ENCODE peak calls at places on chromosomes 2 and 18, in four cellular contexts. H, I, Z and V are unnamed samples.

GRCh38 chr2:62458206-62459035 is 47.6 kb downstream of the TMEM17 start:
- DNase-seq in I (no peak), Z (no peak), H (no peak), V (no peak)

GRCh38 chr18:63339920-63340484 is 20.4 kb upstream of the BCL2 start:
- DNase-seq in H (no peak), Z (peak), I (peak), V (no peak)

GRCh38 chr2:33363599-33364300 is 112.7 kb upstream of the RASGRP3 start:
- DNase-seq in H (no peak), I (no peak), Z (no peak), V (no peak)

GRCh38 chr18:45945669-45946068 is 21.5 kb downstream of the EPG5 start:
- DNase-seq in I (no peak), H (no peak), Z (no peak), V (no peak)

GRCh38 chr2:189515264-189515663 is 65.3 kb downstream of the SLC40A1 start:
- DNase-seq in Z (no peak), I (no peak), H (no peak), V (peak)

GRCh38 chr2:208072250-208072892 is 47.0 kb upstream of the PLEKHM3 start:
- DNase-seq in Z (peak), I (peak), H (peak), V (peak)

GRCh38 chr18:67519582-67519981 is 3.1 kb upstream of the DSEL start:
- DNase-seq in I (no peak), H (no peak), Z (no peak), V (no peak)

GRCh38 chr2:55581875-55582547 is 35.4 kb downstream of the PPP4R3B start:
- DNase-seq in H (no peak), I (no peak), Z (no peak), V (no peak)

GRCh38 chr2:17644997-17645715 is 104.7 kb downstream of the VSNL1 start:
- DNase-seq in Z (no peak), I (no peak), H (no peak), V (no peak)

GRCh38 chr2:54240515-54241219 is 15.4 kb downstream of the TSPYL6 start:
- DNase-seq in Z (no peak), H (no peak), I (no peak), V (no peak)

GRCh38 chr2:211928186-211928585 is 610.4 kb downstream of the ERBB4 start:
- DNase-seq in I (no peak), H (no peak), Z (no peak), V (no peak)

GRCh38 chr18:46156124-46156745 is 52.0 kb downstream of the HAUS1 start:
- DNase-seq in I (no peak), Z (no peak), H (no peak), V (no peak)

GRCh38 chr2:142165790-142166189 is 35.0 kb upstream of the LRP1B start:
- DNase-seq in H (peak), Z (peak), I (no peak), V (peak)

GRCh38 chr2:11582526-11583202 is 48.8 kb downstream of the GREB1 start:
- DNase-seq in Z (peak), I (peak), H (peak), V (no peak)

GRCh38 chr2:215654177-215654850 is 218.4 kb upstream of the FN1 start:
- DNase-seq in H (no peak), I (no peak), Z (no peak), V (no peak)

GRCh38 chr2:172972005-172972619 is 103.5 kb upstream of the MAP3K20 start:
- DNase-seq in Z (peak), H (peak), I (peak), V (no peak)

GRCh38 chr2:88192613-88193012 is 22.5 kb downstream of the THNSL2 start:
- DNase-seq in Z (no peak), I (no peak), H (no peak), V (no peak)

GRCh38 chr2:158667567-158667966 is 127.5 kb upstream of the DAPL1 start:
- DNase-seq in I (no peak), Z (no peak), H (no peak), V (peak)

GRCh38 chr2:16933355-16933754 is 267.7 kb upstream of the CYRIA start:
- DNase-seq in Z (no peak), H (no peak), I (no peak), V (no peak)

GRCh38 chr2:86298411-86299390 is 38.7 kb downstream of the REEP1 start:
- DNase-seq in Z (no peak), I (no peak), H (no peak), V (no peak)

GRCh38 chr2:102055346-102055975 is 63.7 kb downstream of the IL1R2 start:
- DNase-seq in H (no peak), I (no peak), Z (no peak), V (no peak)

GRCh38 chr18:27780061-27780740 is 396.7 kb downstream of the CDH2 start:
- DNase-seq in Z (no peak), H (no peak), I (no peak), V (peak)

GRCh38 chr2:25981596-25982272 is 563 bp downstream of the KIF3C start:
- DNase-seq in Z (no peak), H (no peak), I (no peak), V (no peak)

GRCh38 chr18:25043104-25043503 is 308.9 kb downstream of the ZNF521 start:
- DNase-seq in H (no peak), Z (no peak), I (no peak), V (no peak)

GRCh38 chr2:25651782-25652455 is 21.5 kb downstream of the DTNB start:
- DNase-seq in Z (no peak), H (no peak), I (no peak), V (no peak)